ENCODE peak calls at places on chromosome 7, in four cellular contexts. A is HCT116, M is keratinocyte, U is aorta. Q is an unnamed sample.

GRCh38 chr7:81776972-81777371 is 7.1 kb upstream of the HGF start:
- DNase-seq in M (no peak), A (peak; percentile 8), U (no peak), Q (no peak)

GRCh38 chr7:37916017-37916672 is 472 bp downstream of the SFRP4 start:
- DNase-seq in U (peak; percentile 66), M (no peak), A (no peak), Q (no peak)

GRCh38 chr7:152894295-152895170 is 135.0 kb downstream of the ACTR3B start:
- DNase-seq in A (no peak), U (no peak), M (no peak), Q (peak; percentile 15)

GRCh38 chr7:151769189-151769821 is 107.6 kb downstream of the PRKAG2 start:
- DNase-seq in U (no peak), A (no peak), M (no peak), Q (no peak)

GRCh38 chr7:25632616-25633015 is 404.3 kb upstream of the NPVF start:
- DNase-seq in M (no peak), A (no peak), U (no peak), Q (no peak)

GRCh38 chr7:147438216-147438615 is 1152.3 kb upstream of the C7orf33 start:
- DNase-seq in A (no peak), M (no peak), U (no peak), Q (no peak)

GRCh38 chr7:140672382-140673062 is at the start of gene ADCK2:
- DNase-seq in A (no peak), M (no peak), U (peak; percentile 69), Q (no peak)

GRCh38 chr7:129644634-129645230 is 33.2 kb downstream of the NRF1 start:
- DNase-seq in U (no peak), A (peak; percentile 38), M (no peak), Q (no peak)

GRCh38 chr7:51040777-51041176 is 258.1 kb upstream of the GRB10 start:
- DNase-seq in A (no peak), M (no peak), U (no peak), Q (no peak)

GRCh38 chr7:36161996-36162395 is 8.9 kb downstream of the EEPD1 start:
- DNase-seq in M (peak; percentile 32), U (no peak), A (no peak), Q (no peak)

GRCh38 chr7:2417981-2418481 is 14.6 kb downstream of the CHST12 start:
- DNase-seq in U (no peak), A (no peak), M (no peak), Q (no peak)

GRCh38 chr7:69739906-69740545 is 141.8 kb downstream of the AUTS2 start:
- DNase-seq in U (no peak), A (no peak), M (peak; percentile 89), Q (no peak)

GRCh38 chr7:69736411-69736810 is 138.1 kb downstream of the AUTS2 start:
- DNase-seq in M (no peak), A (no peak), U (no peak), Q (no peak)

GRCh38 chr7:69739182-69739581 is 140.9 kb downstream of the AUTS2 start:
- DNase-seq in M (peak; percentile 89), U (no peak), A (no peak), Q (no peak)

GRCh38 chr7:69735582-69735981 is 137.3 kb downstream of the AUTS2 start:
- DNase-seq in A (no peak), U (no peak), M (no peak), Q (no peak)

GRCh38 chr7:69738396-69738889 is 140.2 kb downstream of the AUTS2 start:
- DNase-seq in A (no peak), U (no peak), M (no peak), Q (no peak)
- H3K27me3 ChIP-seq in A (no peaks in the 10 kb centered on the region), U (no peaks in the 10 kb centered on the region), M (no peaks in the 10 kb centered on the region), Q (no peaks in the 10 kb centered on the region)

GRCh38 chr7:5519515-5519928 is 95.9 kb upstream of the TNRC18 start:
- DNase-seq in A (no peak), U (no peak), M (no peak), Q (no peak)

GRCh38 chr7:5508698-5509097 is 85.1 kb upstream of the TNRC18 start:
- DNase-seq in U (no peak), A (no peak), M (no peak), Q (no peak)

GRCh38 chr7:5517057-5517456 is 93.4 kb upstream of the TNRC18 start:
- DNase-seq in M (no peak), A (no peak), U (no peak), Q (no peak)

GRCh38 chr7:5510426-5511045 is 86.9 kb upstream of the TNRC18 start:
- DNase-seq in M (no peak), U (no peak), A (no peak), Q (no peak)

GRCh38 chr7:5514440-5515035 is 90.9 kb upstream of the TNRC18 start:
- DNase-seq in U (no peak), M (no peak), A (no peak), Q (no peak)
- H3K27ac ChIP-seq in U (no peak overlapping the region), M (peak overlapping the region; percentile 97), A (peak overlapping the region; percentile 95), Q (peak overlapping the region; percentile 66)

GRCh38 chr7:52955522-52955921 is 79.9 kb upstream of the POM121L12 start:
- DNase-seq in U (no peak), A (no peak), M (no peak), Q (no peak)

GRCh38 chr7:52959878-52960660 is 75.4 kb upstream of the POM121L12 start:
- DNase-seq in A (no peak), U (no peak), M (no peak), Q (no peak)

GRCh38 chr7:52958621-52959140 is 76.8 kb upstream of the POM121L12 start:
- DNase-seq in U (no peak), A (no peak), M (no peak), Q (no peak)

GRCh38 chr7:52959336-52959735 is 76.1 kb upstream of the POM121L12 start:
- DNase-seq in A (no peak), U (no peak), M (no peak), Q (no peak)

DNA sequence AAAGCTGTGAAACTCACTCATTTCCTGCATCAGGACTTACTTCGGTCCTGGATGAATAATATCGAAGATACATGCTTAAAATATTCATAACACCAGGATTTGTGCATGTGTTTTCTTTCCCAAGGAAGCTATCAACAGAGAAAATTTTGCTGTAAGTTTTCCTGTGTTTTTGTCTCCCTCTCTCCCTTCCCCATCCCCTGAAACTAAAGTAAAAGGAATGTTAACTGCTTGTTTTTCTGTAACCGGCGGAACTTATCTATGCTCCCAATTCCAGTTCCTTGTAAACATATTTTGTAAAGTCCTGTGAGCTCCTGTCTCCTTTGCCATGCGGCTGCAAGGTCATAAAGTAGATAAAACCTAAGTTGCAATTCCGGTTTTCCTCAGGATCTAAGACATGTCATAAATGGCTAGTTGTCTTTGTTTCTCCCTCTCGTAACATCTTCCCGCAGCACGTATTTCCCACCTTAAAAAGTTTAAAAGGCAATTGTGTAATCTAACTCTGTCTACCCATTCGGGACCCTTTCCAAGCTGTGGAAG is 79.0 kb upstream of the POM121L12 start:
- DNase-seq in U (no peak), A (no peak), M (no peak), Q (no peak)
- H3K27me3 ChIP-seq in U (no peaks in the 10 kb centered on the region), A (no peaks in the 10 kb centered on the region), M (no peaks in the 10 kb centered on the region), Q (no peaks in the 10 kb centered on the region)

GRCh38 chr7:143384741-143385631 is 3.8 kb downstream of the ZYX start:
- DNase-seq in A (no peak), U (peak; percentile 54), M (no peak), Q (no peak)

GRCh38 chr7:143384148-143384547 is 3.0 kb downstream of the ZYX start:
- DNase-seq in A (no peak), M (no peak), U (no peak), Q (no peak)

GRCh38 chr7:143388051-143388450 is 6.9 kb downstream of the ZYX start:
- DNase-seq in A (no peak), M (no peak), U (peak; percentile 41), Q (no peak)

GRCh38 chr7:143387156-143387975 is 6.2 kb downstream of the ZYX start:
- DNase-seq in M (no peak), A (no peak), U (no peak), Q (no peak)

GRCh38 chr7:143385891-143386781 is 5.0 kb downstream of the ZYX start:
- DNase-seq in A (no peak), U (peak; percentile 68), M (no peak), Q (no peak)
- H3K27ac ChIP-seq in A (no peak overlapping the region), U (no peak overlapping the region), M (no peak overlapping the region), Q (no peak overlapping the region)

GRCh38 chr7:27148031-27148775 is 629 bp upstream of the HOXA6 start:
- DNase-seq in U (no peak), A (no peak), M (no peak), Q (no peak)
- H3K27me3 ChIP-seq in U (no peaks in the 10 kb centered on the region), A (no peaks in the 10 kb centered on the region), M (no peaks in the 10 kb centered on the region), Q (no peaks in the 10 kb centered on the region)

GRCh38 chr7:28953628-28954027 is 4.5 kb downstream of the TRIL start:
- DNase-seq in U (no peak), M (no peak), A (no peak), Q (no peak)

GRCh38 chr7:28954446-28954845 is 3.7 kb downstream of the TRIL start:
- DNase-seq in A (no peak), M (no peak), U (no peak), Q (no peak)

GRCh38 chr7:28955723-28956607 is 2.2 kb downstream of the TRIL start:
- DNase-seq in A (no peak), U (peak; percentile 72), M (no peak), Q (no peak)

GRCh38 chr7:28955356-28955722 is 2.8 kb downstream of the TRIL start:
- DNase-seq in U (no peak), M (no peak), A (no peak), Q (no peak)

DNA sequence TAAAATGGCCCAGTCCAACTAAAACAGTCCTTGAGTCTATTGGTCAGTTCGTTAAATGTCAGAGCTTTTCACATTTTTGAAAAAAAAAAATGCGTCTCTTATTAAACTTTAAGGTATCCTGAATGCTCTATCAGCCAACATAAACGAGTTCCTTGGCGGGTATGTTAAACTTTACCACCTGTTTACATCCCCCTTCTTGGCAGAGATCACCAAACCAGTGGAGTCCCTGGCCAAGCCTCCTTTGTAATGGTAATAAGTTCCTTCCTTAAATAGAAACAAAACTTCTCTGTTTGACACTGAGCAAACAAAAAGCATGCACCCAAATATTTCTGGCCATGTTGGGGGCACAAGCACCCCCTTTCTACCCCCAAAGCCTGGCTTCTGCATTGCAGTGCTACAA is 3.2 kb downstream of the TRIL start:
- DNase-seq in A (no peak), M (no peak), U (no peak), Q (no peak)
- H3K27ac ChIP-seq in A (no peak overlapping the region), M (no peak overlapping the region), U (no peak overlapping the region), Q (no peak overlapping the region)

GRCh38 chr7:74033372-74034311 is 5.7 kb downstream of the ELN start:
- DNase-seq in U (peak; percentile 92), A (no peak), M (no peak), Q (no peak)
- H3K27me3 ChIP-seq in U (no peaks in the 10 kb centered on the region), A (no peaks in the 10 kb centered on the region), M (peaks cover 30% of the 10 kb centered on the region), Q (no peaks in the 10 kb centered on the region)

DNA sequence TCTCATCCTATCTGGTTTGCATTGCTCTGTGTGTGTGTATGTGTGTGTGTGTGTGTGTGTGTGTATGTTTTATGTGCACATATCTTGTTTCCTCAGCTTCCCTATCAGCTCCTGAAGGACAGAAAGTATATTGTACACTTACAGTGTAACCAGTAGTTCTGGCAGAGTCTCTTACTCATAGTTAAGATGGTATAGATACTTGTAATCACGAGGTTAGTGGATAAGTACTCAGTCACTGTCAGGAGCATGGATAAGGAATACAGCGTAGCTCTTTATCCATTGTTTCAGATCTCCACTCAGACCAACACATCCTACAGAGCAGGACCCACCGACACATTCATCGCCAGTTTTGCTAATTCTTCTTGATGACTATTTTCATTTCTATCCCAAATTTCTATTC is 275.0 kb downstream of the TSPAN12 start:
- DNase-seq in U (no peak), M (no peak), A (no peak), Q (no peak)
- H3K27ac ChIP-seq in U (no peak overlapping the region), M (no peak overlapping the region), A (no peak overlapping the region), Q (peak overlapping the region; percentile 41)

Q was measured in SJSA1.